ENCODE peak calls at places on chromosome 12, in nine cellular contexts. One of them, this sample, is unnamed.

GRCh38 chr12:116066381-116067230 is 210.9 kb downstream of the MED13L start:
- DNase-seq in breast epithelium: no peak
- DNase-seq in psoas muscle: peak; percentile 24
- DNase-seq in neural progenitor cell: peak; percentile 63
- DNase-seq in tibial artery: no peak
- DNase-seq in uterus: no peak
- DNase-seq in choroid plexus epithelial cell: peak; percentile 71
- DNase-seq in AG09309: no peak
- DNase-seq in tibial nerve: no peak
- DNase-seq in this sample: peak; percentile 61

GRCh38 chr12:22103418-22103817 is 57.4 kb downstream of the CMAS start:
- DNase-seq in AG09309: no peak
- DNase-seq in neural progenitor cell: no peak
- DNase-seq in psoas muscle: no peak
- DNase-seq in uterus: no peak
- DNase-seq in tibial artery: no peak
- DNase-seq in tibial nerve: no peak
- DNase-seq in choroid plexus epithelial cell: no peak
- DNase-seq in breast epithelium: no peak
- DNase-seq in this sample: no peak

GRCh38 chr12:102034346-102034745 is 27.4 kb downstream of the WASHC3 start:
- DNase-seq in uterus: no peak
- DNase-seq in neural progenitor cell: no peak
- DNase-seq in choroid plexus epithelial cell: peak; percentile 24
- DNase-seq in tibial artery: no peak
- DNase-seq in tibial nerve: no peak
- DNase-seq in AG09309: peak; percentile 7
- DNase-seq in psoas muscle: no peak
- DNase-seq in breast epithelium: no peak
- DNase-seq in this sample: peak; percentile 14

GRCh38 chr12:30613119-30613830 is 82.4 kb downstream of the IPO8 start:
- DNase-seq in AG09309: peak; percentile 18
- DNase-seq in tibial artery: no peak
- DNase-seq in choroid plexus epithelial cell: peak; percentile 91
- DNase-seq in neural progenitor cell: peak; percentile 40
- DNase-seq in tibial nerve: no peak
- DNase-seq in breast epithelium: no peak
- DNase-seq in uterus: no peak
- DNase-seq in psoas muscle: no peak
- DNase-seq in this sample: peak; percentile 91

GRCh38 chr12:89252284-89252683 is 100.0 kb downstream of the DUSP6 start:
- DNase-seq in breast epithelium: no peak
- DNase-seq in tibial artery: no peak
- DNase-seq in psoas muscle: no peak
- DNase-seq in AG09309: peak; percentile 24
- DNase-seq in neural progenitor cell: no peak
- DNase-seq in tibial nerve: no peak
- DNase-seq in choroid plexus epithelial cell: peak; percentile 51
- DNase-seq in uterus: no peak
- DNase-seq in this sample: no peak

GRCh38 chr12:117085318-117085947 is 13.8 kb downstream of the TESC start:
- DNase-seq in tibial artery: no peak
- DNase-seq in neural progenitor cell: no peak
- DNase-seq in psoas muscle: no peak
- DNase-seq in breast epithelium: no peak
- DNase-seq in choroid plexus epithelial cell: no peak
- DNase-seq in tibial nerve: no peak
- DNase-seq in AG09309: no peak
- DNase-seq in uterus: no peak
- DNase-seq in this sample: no peak

GRCh38 chr12:75656650-75657049 is 145.2 kb upstream of the KRR1 start:
- DNase-seq in breast epithelium: no peak
- DNase-seq in AG09309: peak; percentile 90
- DNase-seq in neural progenitor cell: no peak
- DNase-seq in psoas muscle: no peak
- DNase-seq in choroid plexus epithelial cell: peak; percentile 85
- DNase-seq in tibial nerve: no peak
- DNase-seq in uterus: no peak
- DNase-seq in tibial artery: no peak
- DNase-seq in this sample: peak; percentile 89

GRCh38 chr12:111034148-111034910 is 114.0 kb upstream of the MYL2 start:
- DNase-seq in uterus: no peak
- DNase-seq in choroid plexus epithelial cell: no peak
- DNase-seq in psoas muscle: no peak
- DNase-seq in tibial artery: peak; percentile 38
- DNase-seq in neural progenitor cell: peak; percentile 72
- DNase-seq in breast epithelium: no peak
- DNase-seq in AG09309: no peak
- DNase-seq in tibial nerve: no peak
- DNase-seq in this sample: no peak

GRCh38 chr12:9651265-9651729 is 18.2 kb upstream of the CLEC2D start:
- DNase-seq in choroid plexus epithelial cell: peak; percentile 52
- DNase-seq in neural progenitor cell: no peak
- DNase-seq in uterus: no peak
- DNase-seq in AG09309: peak; percentile 62
- DNase-seq in breast epithelium: no peak
- DNase-seq in tibial nerve: no peak
- DNase-seq in tibial artery: no peak
- DNase-seq in psoas muscle: no peak
- DNase-seq in this sample: peak; percentile 66

GRCh38 chr12:75611041-75611440 is 99.6 kb upstream of the KRR1 start:
- DNase-seq in breast epithelium: no peak
- DNase-seq in psoas muscle: no peak
- DNase-seq in uterus: no peak
- DNase-seq in choroid plexus epithelial cell: no peak
- DNase-seq in AG09309: no peak
- DNase-seq in tibial nerve: no peak
- DNase-seq in neural progenitor cell: no peak
- DNase-seq in tibial artery: no peak
- DNase-seq in this sample: no peak

GRCh38 chr12:129212221-129212630 is 358.9 kb downstream of the GLT1D1 start:
- DNase-seq in uterus: no peak
- DNase-seq in tibial artery: no peak
- DNase-seq in choroid plexus epithelial cell: peak; percentile 13
- DNase-seq in neural progenitor cell: no peak
- DNase-seq in psoas muscle: no peak
- DNase-seq in AG09309: no peak
- DNase-seq in tibial nerve: no peak
- DNase-seq in breast epithelium: no peak
- DNase-seq in this sample: no peak

GRCh38 chr12:93784339-93785086 is 107.3 kb downstream of the CRADD start:
- DNase-seq in uterus: peak; percentile 79
- DNase-seq in tibial nerve: peak; percentile 30
- DNase-seq in psoas muscle: peak; percentile 60
- DNase-seq in AG09309: no peak
- DNase-seq in choroid plexus epithelial cell: peak; percentile 96
- DNase-seq in neural progenitor cell: peak; percentile 72
- DNase-seq in breast epithelium: peak; percentile 80
- DNase-seq in tibial artery: peak; percentile 76
- DNase-seq in this sample: peak; percentile 70

GRCh38 chr12:76032043-76032981 is 736 bp upstream of the PHLDA1 start:
- DNase-seq in AG09309: no peak
- DNase-seq in psoas muscle: no peak
- DNase-seq in choroid plexus epithelial cell: peak; percentile 74
- DNase-seq in breast epithelium: peak; percentile 62
- DNase-seq in tibial nerve: no peak
- DNase-seq in neural progenitor cell: peak; percentile 67
- DNase-seq in tibial artery: peak; percentile 76
- DNase-seq in uterus: no peak
- DNase-seq in this sample: peak; percentile 75

GRCh38 chr12:1216560-1216959 is 225.5 kb downstream of the ERC1 start:
- DNase-seq in choroid plexus epithelial cell: no peak
- DNase-seq in AG09309: no peak
- DNase-seq in neural progenitor cell: no peak
- DNase-seq in tibial nerve: no peak
- DNase-seq in psoas muscle: no peak
- DNase-seq in breast epithelium: no peak
- DNase-seq in tibial artery: no peak
- DNase-seq in uterus: no peak
- DNase-seq in this sample: no peak

GRCh38 chr12:132717531-132718387 is 7.1 kb downstream of the PGAM5 start:
- DNase-seq in choroid plexus epithelial cell: no peak
- DNase-seq in breast epithelium: no peak
- DNase-seq in tibial nerve: no peak
- DNase-seq in uterus: no peak
- DNase-seq in neural progenitor cell: no peak
- DNase-seq in tibial artery: no peak
- DNase-seq in AG09309: no peak
- DNase-seq in psoas muscle: no peak
- DNase-seq in this sample: no peak

GRCh38 chr12:131894981-131895639 is 688 bp downstream of the ULK1 start:
- DNase-seq in breast epithelium: no peak
- DNase-seq in tibial artery: peak; percentile 74
- DNase-seq in choroid plexus epithelial cell: no peak
- DNase-seq in neural progenitor cell: peak; percentile 44
- DNase-seq in AG09309: no peak
- DNase-seq in tibial nerve: no peak
- DNase-seq in uterus: peak; percentile 36
- DNase-seq in psoas muscle: no peak
- DNase-seq in this sample: no peak

GRCh38 chr12:53391667-53392244 is 11.8 kb downstream of the SP1 start:
- DNase-seq in tibial artery: no peak
- DNase-seq in choroid plexus epithelial cell: no peak
- DNase-seq in psoas muscle: no peak
- DNase-seq in neural progenitor cell: no peak
- DNase-seq in breast epithelium: no peak
- DNase-seq in uterus: peak; percentile 12
- DNase-seq in AG09309: no peak
- DNase-seq in tibial nerve: no peak
- DNase-seq in this sample: no peak
- H3K4me3 ChIP-seq in tibial artery: no peak overlapping the region
- H3K4me3 ChIP-seq in choroid plexus epithelial cell: no peak overlapping the region
- H3K4me3 ChIP-seq in psoas muscle: no peak overlapping the region
- H3K4me3 ChIP-seq in neural progenitor cell: no peak overlapping the region
- H3K4me3 ChIP-seq in breast epithelium: peak overlapping the region; percentile 45
- H3K4me3 ChIP-seq in uterus: no peak overlapping the region
- H3K4me3 ChIP-seq in AG09309: no peak overlapping the region
- H3K4me3 ChIP-seq in tibial nerve: no peak overlapping the region
- H3K4me3 ChIP-seq in this sample: no peak overlapping the region

DNA sequence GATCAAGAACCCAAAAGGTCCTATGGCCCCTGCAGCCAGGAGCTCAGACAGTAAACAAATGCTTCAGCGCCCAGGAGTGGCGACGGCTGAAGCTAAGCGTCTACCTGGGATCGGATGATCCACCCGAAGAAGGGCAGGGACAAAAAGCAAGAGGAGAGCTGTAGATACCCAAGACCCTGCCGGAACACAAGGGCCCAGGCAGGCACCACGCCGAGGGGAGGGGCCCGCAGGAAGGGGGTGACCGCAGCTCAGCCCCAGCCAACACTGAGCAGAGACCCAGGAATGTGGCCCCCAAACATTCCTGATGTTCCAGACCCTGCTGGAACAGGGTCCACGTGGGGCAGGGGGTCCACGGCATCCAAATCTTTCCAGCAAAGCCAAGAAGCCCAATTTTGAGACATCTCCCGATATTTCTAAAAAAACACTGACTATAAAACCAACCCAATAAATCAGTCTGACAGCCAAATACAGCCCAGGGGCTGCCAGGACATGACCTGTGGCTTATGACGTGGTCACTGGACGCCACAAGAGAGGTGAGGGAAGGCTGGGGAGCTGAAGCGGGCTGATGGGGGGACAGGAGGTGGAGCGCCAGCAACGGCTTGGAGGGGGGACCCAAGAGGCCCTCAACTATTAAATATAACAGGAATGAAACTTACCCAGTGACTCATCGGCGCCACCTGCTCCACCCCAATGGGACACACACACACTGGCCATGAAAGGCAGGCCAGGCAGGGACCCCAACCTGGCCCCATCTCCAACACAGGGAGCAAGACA is 58.9 kb downstream of the NCOR2 start:
- DNase-seq in choroid plexus epithelial cell: peak; percentile 39
- DNase-seq in tibial nerve: peak; percentile 59
- DNase-seq in AG09309: no peak
- DNase-seq in neural progenitor cell: no peak
- DNase-seq in uterus: peak; percentile 54
- DNase-seq in tibial artery: no peak
- DNase-seq in breast epithelium: no peak
- DNase-seq in psoas muscle: peak; percentile 51
- DNase-seq in this sample: no peak
- TF ChIP-seq CTCF in choroid plexus epithelial cell: no peak
- TF ChIP-seq CTCF in tibial nerve: no peak
- TF ChIP-seq CTCF in AG09309: no peak
- TF ChIP-seq CTCF in neural progenitor cell: peak; percentile 23
- TF ChIP-seq CTCF in uterus: no peak
- TF ChIP-seq CTCF in tibial artery: no peak
- TF ChIP-seq CTCF in breast epithelium: no peak
- TF ChIP-seq CTCF in psoas muscle: no peak
- TF ChIP-seq CTCF in this sample: no peak

GRCh38 chr12:104567832-104568490 is 111.2 kb downstream of the CHST11 start:
- DNase-seq in neural progenitor cell: no peak
- DNase-seq in uterus: no peak
- DNase-seq in psoas muscle: no peak
- DNase-seq in breast epithelium: no peak
- DNase-seq in tibial nerve: no peak
- DNase-seq in AG09309: no peak
- DNase-seq in choroid plexus epithelial cell: no peak
- DNase-seq in tibial artery: no peak
- DNase-seq in this sample: peak; percentile 19

GRCh38 chr12:104568881-104569280 is 112.1 kb downstream of the CHST11 start:
- DNase-seq in tibial artery: no peak
- DNase-seq in neural progenitor cell: no peak
- DNase-seq in AG09309: no peak
- DNase-seq in psoas muscle: no peak
- DNase-seq in breast epithelium: no peak
- DNase-seq in tibial nerve: no peak
- DNase-seq in uterus: no peak
- DNase-seq in choroid plexus epithelial cell: no peak
- DNase-seq in this sample: no peak

GRCh38 chr12:104570174-104570907 is 113.6 kb downstream of the CHST11 start:
- DNase-seq in neural progenitor cell: no peak
- DNase-seq in choroid plexus epithelial cell: no peak
- DNase-seq in uterus: no peak
- DNase-seq in psoas muscle: no peak
- DNase-seq in tibial nerve: no peak
- DNase-seq in tibial artery: no peak
- DNase-seq in AG09309: no peak
- DNase-seq in breast epithelium: no peak
- DNase-seq in this sample: no peak

GRCh38 chr12:104571328-104571727 is 114.6 kb downstream of the CHST11 start:
- DNase-seq in AG09309: no peak
- DNase-seq in choroid plexus epithelial cell: no peak
- DNase-seq in uterus: no peak
- DNase-seq in tibial nerve: no peak
- DNase-seq in tibial artery: no peak
- DNase-seq in breast epithelium: no peak
- DNase-seq in neural progenitor cell: no peak
- DNase-seq in psoas muscle: no peak
- DNase-seq in this sample: no peak

GRCh38 chr12:104569348-104570173 is 112.8 kb downstream of the CHST11 start:
- DNase-seq in neural progenitor cell: no peak
- DNase-seq in breast epithelium: no peak
- DNase-seq in tibial artery: no peak
- DNase-seq in tibial nerve: no peak
- DNase-seq in psoas muscle: no peak
- DNase-seq in uterus: no peak
- DNase-seq in AG09309: no peak
- DNase-seq in choroid plexus epithelial cell: peak; percentile 54
- DNase-seq in this sample: peak; percentile 40
- H3K4me3 ChIP-seq in neural progenitor cell: no peak overlapping the region
- H3K4me3 ChIP-seq in breast epithelium: no peak overlapping the region
- H3K4me3 ChIP-seq in tibial artery: no peak overlapping the region
- H3K4me3 ChIP-seq in tibial nerve: no peak overlapping the region
- H3K4me3 ChIP-seq in psoas muscle: no peak overlapping the region
- H3K4me3 ChIP-seq in uterus: no peak overlapping the region
- H3K4me3 ChIP-seq in AG09309: no peak overlapping the region
- H3K4me3 ChIP-seq in choroid plexus epithelial cell: no peak overlapping the region
- H3K4me3 ChIP-seq in this sample: no peak overlapping the region

GRCh38 chr12:17928708-17929366 is 161.2 kb downstream of the RERGL start:
- DNase-seq in uterus: no peak
- DNase-seq in tibial artery: no peak
- DNase-seq in choroid plexus epithelial cell: peak; percentile 84
- DNase-seq in AG09309: peak; percentile 28
- DNase-seq in neural progenitor cell: peak; percentile 2
- DNase-seq in breast epithelium: no peak
- DNase-seq in tibial nerve: no peak
- DNase-seq in psoas muscle: no peak
- DNase-seq in this sample: peak; percentile 40
- TF ChIP-seq CTCF in uterus: no peak
- TF ChIP-seq CTCF in tibial artery: no peak
- TF ChIP-seq CTCF in choroid plexus epithelial cell: peak; percentile 43
- TF ChIP-seq CTCF in AG09309: peak; percentile 35
- TF ChIP-seq CTCF in neural progenitor cell: no peak
- TF ChIP-seq CTCF in breast epithelium: no peak
- TF ChIP-seq CTCF in tibial nerve: no peak
- TF ChIP-seq CTCF in psoas muscle: no peak
- TF ChIP-seq CTCF in this sample: no peak

This sample was measured in fibroblast of pulmonary artery.